ENCODE peak calls at places on chromosomes 4 and X, in eight cellular contexts. One of them, this sample, is unnamed.

GRCh38 chrX:101759000-101759399 is 99.3 kb upstream of the ARMCX2 start:
- DNase-seq in testis: peak
- DNase-seq in AG10803: peak
- DNase-seq in A549: peak
- DNase-seq in AG04450: peak
- DNase-seq in CD8-positive, alpha-beta T cell: no peak
- DNase-seq in lower leg skin: no peak
- DNase-seq in psoas muscle: peak
- DNase-seq in this sample: peak

GRCh38 chrX:149962859-149963757 is 24.8 kb upstream of the EOLA2 start:
- DNase-seq in psoas muscle: peak
- DNase-seq in A549: peak
- DNase-seq in lower leg skin: peak
- DNase-seq in CD8-positive, alpha-beta T cell: no peak
- DNase-seq in AG10803: peak
- DNase-seq in AG04450: peak
- DNase-seq in testis: peak
- DNase-seq in this sample: peak

GRCh38 chr4:77465271-77465670 is 140.3 kb upstream of the CXCL13 start:
- DNase-seq in testis: peak
- DNase-seq in A549: no peak
- DNase-seq in CD8-positive, alpha-beta T cell: no peak
- DNase-seq in AG04450: no peak
- DNase-seq in lower leg skin: no peak
- DNase-seq in psoas muscle: no peak
- DNase-seq in AG10803: peak
- DNase-seq in this sample: no peak

GRCh38 chrX:68462197-68462596 is 28.9 kb upstream of the OPHN1 start:
- DNase-seq in psoas muscle: no peak
- DNase-seq in AG04450: no peak
- DNase-seq in lower leg skin: no peak
- DNase-seq in AG10803: peak
- DNase-seq in CD8-positive, alpha-beta T cell: no peak
- DNase-seq in testis: no peak
- DNase-seq in A549: no peak
- DNase-seq in this sample: no peak

GRCh38 chr4:164997941-164998340 is 20.5 kb upstream of the TRIM61 start:
- DNase-seq in testis: no peak
- DNase-seq in AG10803: no peak
- DNase-seq in CD8-positive, alpha-beta T cell: no peak
- DNase-seq in lower leg skin: no peak
- DNase-seq in AG04450: no peak
- DNase-seq in A549: no peak
- DNase-seq in psoas muscle: no peak
- DNase-seq in this sample: no peak

GRCh38 chrX:15820106-15821073 is 30.1 kb downstream of the ZRSR2 start:
- DNase-seq in lower leg skin: no peak
- DNase-seq in A549: no peak
- DNase-seq in AG04450: no peak
- DNase-seq in CD8-positive, alpha-beta T cell: no peak
- DNase-seq in testis: no peak
- DNase-seq in psoas muscle: no peak
- DNase-seq in AG10803: no peak
- DNase-seq in this sample: no peak

GRCh38 chr4:182089326-182089725 is 153.9 kb upstream of the TENM3 start:
- DNase-seq in A549: no peak
- DNase-seq in lower leg skin: no peak
- DNase-seq in AG04450: no peak
- DNase-seq in testis: no peak
- DNase-seq in AG10803: no peak
- DNase-seq in CD8-positive, alpha-beta T cell: no peak
- DNase-seq in psoas muscle: no peak
- DNase-seq in this sample: no peak

GRCh38 chr4:110904435-110905050 is 281.7 kb upstream of the PITX2 start:
- DNase-seq in testis: no peak
- DNase-seq in A549: peak
- DNase-seq in AG10803: no peak
- DNase-seq in psoas muscle: no peak
- DNase-seq in CD8-positive, alpha-beta T cell: no peak
- DNase-seq in AG04450: no peak
- DNase-seq in lower leg skin: no peak
- DNase-seq in this sample: peak

GRCh38 chr4:54677853-54678650 is 20.3 kb downstream of the KIT start:
- DNase-seq in psoas muscle: no peak
- DNase-seq in lower leg skin: no peak
- DNase-seq in A549: no peak
- DNase-seq in AG04450: no peak
- DNase-seq in CD8-positive, alpha-beta T cell: no peak
- DNase-seq in testis: no peak
- DNase-seq in AG10803: no peak
- DNase-seq in this sample: no peak

GRCh38 chr4:54683616-54684346 is 26.0 kb downstream of the KIT start:
- DNase-seq in A549: peak
- DNase-seq in CD8-positive, alpha-beta T cell: no peak
- DNase-seq in lower leg skin: no peak
- DNase-seq in AG10803: peak
- DNase-seq in psoas muscle: no peak
- DNase-seq in AG04450: no peak
- DNase-seq in testis: no peak
- DNase-seq in this sample: no peak

GRCh38 chr4:54676062-54676461 is 18.3 kb downstream of the KIT start:
- DNase-seq in AG04450: no peak
- DNase-seq in lower leg skin: no peak
- DNase-seq in testis: no peak
- DNase-seq in CD8-positive, alpha-beta T cell: no peak
- DNase-seq in AG10803: no peak
- DNase-seq in A549: no peak
- DNase-seq in psoas muscle: no peak
- DNase-seq in this sample: no peak

GRCh38 chr4:54677416-54677815 is 19.7 kb downstream of the KIT start:
- DNase-seq in psoas muscle: no peak
- DNase-seq in A549: no peak
- DNase-seq in AG04450: no peak
- DNase-seq in lower leg skin: no peak
- DNase-seq in CD8-positive, alpha-beta T cell: no peak
- DNase-seq in testis: no peak
- DNase-seq in AG10803: no peak
- DNase-seq in this sample: no peak

GRCh38 chr4:54678826-54679225 is 21.1 kb downstream of the KIT start:
- DNase-seq in lower leg skin: no peak
- DNase-seq in AG10803: no peak
- DNase-seq in psoas muscle: no peak
- DNase-seq in A549: no peak
- DNase-seq in AG04450: no peak
- DNase-seq in testis: no peak
- DNase-seq in CD8-positive, alpha-beta T cell: no peak
- DNase-seq in this sample: no peak
- H3K4me3 ChIP-seq in lower leg skin: no peak
- H3K4me3 ChIP-seq in AG10803: no peak
- H3K4me3 ChIP-seq in psoas muscle: no peak
- H3K4me3 ChIP-seq in A549: no peak
- H3K4me3 ChIP-seq in AG04450: no peak
- H3K4me3 ChIP-seq in testis: no peak
- H3K4me3 ChIP-seq in CD8-positive, alpha-beta T cell: no peak
- H3K4me3 ChIP-seq in this sample: no peak

DNA sequence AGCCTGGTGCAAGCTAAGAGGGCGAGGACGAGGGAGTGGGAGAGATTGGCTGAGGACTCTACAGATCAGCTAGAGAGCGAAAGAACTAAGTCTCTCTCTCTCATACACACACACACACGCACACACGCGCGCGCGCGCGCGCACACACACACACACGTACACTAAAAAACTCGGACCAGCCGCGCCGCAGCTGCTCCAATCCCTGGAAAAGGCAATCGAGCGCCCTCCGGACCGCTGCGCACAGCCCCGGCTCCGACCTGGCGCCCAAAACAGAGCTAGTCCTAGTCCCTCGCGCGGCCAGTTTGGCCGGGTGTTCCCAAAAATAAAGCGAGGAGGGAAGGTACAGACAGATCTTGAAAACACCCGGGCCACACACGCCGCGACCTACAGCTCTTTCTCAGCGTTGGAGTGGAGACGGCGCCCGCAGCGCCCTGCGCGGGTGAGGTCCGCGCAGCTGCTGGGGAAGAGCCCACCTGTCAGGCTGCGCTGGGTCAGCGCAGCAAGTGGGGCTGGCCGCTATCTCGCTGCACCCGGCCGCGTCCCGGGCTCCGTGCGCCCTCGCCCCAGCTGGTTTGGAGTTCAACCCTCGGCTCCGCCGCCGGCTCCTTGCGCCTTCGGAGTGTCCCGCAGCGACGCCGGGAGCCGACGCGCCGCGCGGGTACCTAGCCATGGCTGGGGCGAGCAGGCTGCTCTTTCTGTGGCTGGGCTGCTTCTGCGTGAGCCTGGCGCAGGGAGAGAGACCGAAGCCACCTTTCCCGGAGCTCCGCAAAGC is at the start of gene BMP3:
- DNase-seq in A549: peak
- DNase-seq in CD8-positive, alpha-beta T cell: no peak
- DNase-seq in lower leg skin: no peak
- DNase-seq in AG04450: no peak
- DNase-seq in testis: peak
- DNase-seq in AG10803: peak
- DNase-seq in psoas muscle: peak
- DNase-seq in this sample: no peak
- H3K4me3 ChIP-seq in A549: no peak
- H3K4me3 ChIP-seq in CD8-positive, alpha-beta T cell: peak
- H3K4me3 ChIP-seq in lower leg skin: peak
- H3K4me3 ChIP-seq in AG04450: peak
- H3K4me3 ChIP-seq in testis: peak
- H3K4me3 ChIP-seq in AG10803: peak
- H3K4me3 ChIP-seq in psoas muscle: peak
- H3K4me3 ChIP-seq in this sample: peak

GRCh38 chr4:153486281-153487151 is 20.4 kb downstream of the TMEM131L start:
- DNase-seq in CD8-positive, alpha-beta T cell: no peak
- DNase-seq in psoas muscle: no peak
- DNase-seq in A549: peak
- DNase-seq in AG10803: peak
- DNase-seq in lower leg skin: peak
- DNase-seq in testis: no peak
- DNase-seq in AG04450: peak
- DNase-seq in this sample: no peak

GRCh38 chr4:153488006-153488718 is 22.0 kb downstream of the TMEM131L start:
- DNase-seq in testis: no peak
- DNase-seq in AG10803: no peak
- DNase-seq in A549: no peak
- DNase-seq in psoas muscle: no peak
- DNase-seq in AG04450: no peak
- DNase-seq in CD8-positive, alpha-beta T cell: peak
- DNase-seq in lower leg skin: no peak
- DNase-seq in this sample: no peak

GRCh38 chr4:153483432-153484418 is 17.6 kb downstream of the TMEM131L start:
- DNase-seq in A549: no peak
- DNase-seq in AG04450: no peak
- DNase-seq in CD8-positive, alpha-beta T cell: no peak
- DNase-seq in lower leg skin: no peak
- DNase-seq in AG10803: no peak
- DNase-seq in testis: no peak
- DNase-seq in psoas muscle: no peak
- DNase-seq in this sample: no peak

GRCh38 chr4:153485860-153486259 is 19.7 kb downstream of the TMEM131L start:
- DNase-seq in psoas muscle: no peak
- DNase-seq in AG10803: no peak
- DNase-seq in testis: no peak
- DNase-seq in lower leg skin: no peak
- DNase-seq in AG04450: no peak
- DNase-seq in CD8-positive, alpha-beta T cell: no peak
- DNase-seq in A549: no peak
- DNase-seq in this sample: no peak

DNA sequence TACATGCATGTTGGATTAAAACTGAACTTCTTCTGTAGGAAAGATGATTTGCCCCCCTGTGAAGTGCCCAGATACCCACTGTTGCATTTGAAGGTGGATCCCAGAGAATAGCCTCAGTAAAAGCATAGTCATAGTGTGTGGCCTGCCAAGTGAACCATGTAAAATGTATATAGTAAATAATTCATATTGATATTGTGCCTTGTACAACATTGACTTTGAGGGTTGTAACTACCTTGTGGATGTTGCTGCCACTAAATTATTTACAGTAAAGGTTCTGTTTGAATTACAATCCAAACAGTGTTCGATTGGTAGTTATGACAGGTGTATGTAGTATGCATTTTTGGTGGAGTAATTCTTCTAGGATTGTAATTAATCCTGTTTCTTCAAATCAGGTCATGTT is 19.2 kb downstream of the TMEM131L start:
- DNase-seq in CD8-positive, alpha-beta T cell: no peak
- DNase-seq in A549: no peak
- DNase-seq in psoas muscle: no peak
- DNase-seq in lower leg skin: no peak
- DNase-seq in AG10803: no peak
- DNase-seq in testis: no peak
- DNase-seq in AG04450: no peak
- DNase-seq in this sample: no peak
- H3K4me3 ChIP-seq in CD8-positive, alpha-beta T cell: no peak
- H3K4me3 ChIP-seq in A549: no peak
- H3K4me3 ChIP-seq in psoas muscle: no peak
- H3K4me3 ChIP-seq in lower leg skin: no peak
- H3K4me3 ChIP-seq in AG10803: no peak
- H3K4me3 ChIP-seq in testis: no peak
- H3K4me3 ChIP-seq in AG04450: no peak
- H3K4me3 ChIP-seq in this sample: no peak

GRCh38 chr4:997375-998071 is 4.3 kb upstream of the SLC26A1 start:
- DNase-seq in AG04450: no peak
- DNase-seq in testis: no peak
- DNase-seq in lower leg skin: no peak
- DNase-seq in AG10803: no peak
- DNase-seq in A549: no peak
- DNase-seq in psoas muscle: no peak
- DNase-seq in CD8-positive, alpha-beta T cell: no peak
- DNase-seq in this sample: no peak

GRCh38 chr4:996994-997374 is 3.8 kb upstream of the SLC26A1 start:
- DNase-seq in testis: no peak
- DNase-seq in A549: no peak
- DNase-seq in psoas muscle: no peak
- DNase-seq in CD8-positive, alpha-beta T cell: no peak
- DNase-seq in AG04450: no peak
- DNase-seq in AG10803: no peak
- DNase-seq in lower leg skin: no peak
- DNase-seq in this sample: no peak

GRCh38 chr4:996030-996993 is 3.1 kb upstream of the SLC26A1 start:
- DNase-seq in lower leg skin: no peak
- DNase-seq in AG04450: no peak
- DNase-seq in CD8-positive, alpha-beta T cell: no peak
- DNase-seq in A549: no peak
- DNase-seq in AG10803: no peak
- DNase-seq in psoas muscle: peak
- DNase-seq in testis: no peak
- DNase-seq in this sample: no peak

GRCh38 chr4:999863-1000425 is 6.7 kb upstream of the SLC26A1 start:
- DNase-seq in CD8-positive, alpha-beta T cell: no peak
- DNase-seq in AG04450: no peak
- DNase-seq in A549: no peak
- DNase-seq in AG10803: no peak
- DNase-seq in lower leg skin: no peak
- DNase-seq in psoas muscle: no peak
- DNase-seq in testis: no peak
- DNase-seq in this sample: no peak

DNA sequence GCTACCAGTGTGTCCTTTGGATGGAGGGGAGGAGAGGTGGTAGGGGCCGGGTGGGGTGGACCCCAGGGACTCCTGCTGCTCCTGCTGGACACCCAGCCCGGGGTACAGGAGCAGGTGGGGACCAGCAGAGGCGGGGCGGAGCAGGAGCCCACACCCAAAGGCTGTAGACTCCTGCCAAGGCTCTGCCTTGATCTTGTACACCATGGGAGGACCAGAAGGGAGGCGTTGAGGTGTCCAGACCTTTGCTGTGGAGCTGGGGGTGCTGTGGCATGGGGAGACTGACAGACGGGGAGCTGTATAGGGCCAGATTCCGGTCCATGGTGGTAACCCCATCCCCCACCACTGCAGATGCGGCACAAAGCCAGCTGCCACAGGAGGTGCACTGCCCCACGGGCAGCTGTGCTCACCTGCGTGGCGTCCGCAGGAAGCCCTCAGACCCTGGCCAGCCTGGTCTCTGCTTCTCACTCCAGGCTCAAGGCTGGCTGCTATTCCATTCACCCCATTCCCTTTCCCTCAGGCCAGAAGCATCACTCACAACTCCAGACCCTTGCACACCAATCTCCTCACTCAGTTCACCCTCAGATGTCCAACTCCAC is 5.0 kb upstream of the SLC26A1 start:
- DNase-seq in psoas muscle: no peak
- DNase-seq in testis: no peak
- DNase-seq in CD8-positive, alpha-beta T cell: no peak
- DNase-seq in A549: no peak
- DNase-seq in lower leg skin: no peak
- DNase-seq in AG04450: no peak
- DNase-seq in AG10803: no peak
- DNase-seq in this sample: no peak
- H3K4me3 ChIP-seq in psoas muscle: no peak
- H3K4me3 ChIP-seq in testis: no peak
- H3K4me3 ChIP-seq in CD8-positive, alpha-beta T cell: no peak
- H3K4me3 ChIP-seq in A549: peak
- H3K4me3 ChIP-seq in lower leg skin: no peak
- H3K4me3 ChIP-seq in AG04450: no peak
- H3K4me3 ChIP-seq in AG10803: no peak
- H3K4me3 ChIP-seq in this sample: no peak

This sample was measured in HFF-Myc.